ENCODE peak calls at places on chromosomes 11 and 22, in four cellular contexts. F is coronary artery, P is PC-3, J is brain microvascular endothelial cell. Y is an unnamed sample.

GRCh38 chr22:48402591-48403031 is 1425.1 kb downstream of the BRD1 start:
- DNase-seq in F (no peak), P (no peak), J (no peak), Y (no peak)

GRCh38 chr22:28799125-28799833 is 1.1 kb downstream of the XBP1 start:
- DNase-seq in F (peak; percentile 78), P (peak; percentile 53), J (peak; percentile 87), Y (peak; percentile 92)

GRCh38 chr11:110356769-110357671 is 60.6 kb upstream of the RDX start:
- DNase-seq in F (no peak), P (peak; percentile 97), J (peak; percentile 46), Y (no peak)

GRCh38 chr22:19064354-19065054 is 57.7 kb downstream of the DGCR2 start:
- DNase-seq in F (peak; percentile 65), P (no peak), J (no peak), Y (no peak)

GRCh38 chr11:62575156-62575555 is 1.5 kb upstream of the EEF1G start:
- DNase-seq in F (no peak), P (no peak), J (no peak), Y (no peak)

GRCh38 chr11:75313457-75314272 is 37.8 kb downstream of the ARRB1 start:
- DNase-seq in F (no peak), P (peak; percentile 25), J (peak; percentile 76), Y (no peak)

GRCh38 chr11:126405906-126406305 is 50.4 kb downstream of the ST3GAL4 start:
- DNase-seq in F (no peak), P (peak; percentile 90), J (no peak), Y (no peak)

GRCh38 chr22:45007946-45008852 is 1.6 kb downstream of the PHF21B start:
- DNase-seq in F (no peak), P (no peak), J (no peak), Y (no peak)

GRCh38 chr22:27799334-27800249 is 2.0 kb downstream of the MN1 start:
- DNase-seq in F (no peak), P (peak; percentile 22), J (no peak), Y (no peak)

GRCh38 chr22:39185601-39186012 is 33.1 kb upstream of the CBX7 start:
- DNase-seq in F (peak; percentile 79), P (no peak), J (no peak), Y (no peak)

GRCh38 chr11:123174196-123175183 is 20.6 kb downstream of the CLMP start:
- DNase-seq in F (no peak), P (peak; percentile 97), J (peak; percentile 78), Y (peak; percentile 95)

GRCh38 chr11:66909181-66909580 is 49.0 kb downstream of the PC start:
- DNase-seq in F (no peak), P (no peak), J (no peak), Y (no peak)

DNA sequence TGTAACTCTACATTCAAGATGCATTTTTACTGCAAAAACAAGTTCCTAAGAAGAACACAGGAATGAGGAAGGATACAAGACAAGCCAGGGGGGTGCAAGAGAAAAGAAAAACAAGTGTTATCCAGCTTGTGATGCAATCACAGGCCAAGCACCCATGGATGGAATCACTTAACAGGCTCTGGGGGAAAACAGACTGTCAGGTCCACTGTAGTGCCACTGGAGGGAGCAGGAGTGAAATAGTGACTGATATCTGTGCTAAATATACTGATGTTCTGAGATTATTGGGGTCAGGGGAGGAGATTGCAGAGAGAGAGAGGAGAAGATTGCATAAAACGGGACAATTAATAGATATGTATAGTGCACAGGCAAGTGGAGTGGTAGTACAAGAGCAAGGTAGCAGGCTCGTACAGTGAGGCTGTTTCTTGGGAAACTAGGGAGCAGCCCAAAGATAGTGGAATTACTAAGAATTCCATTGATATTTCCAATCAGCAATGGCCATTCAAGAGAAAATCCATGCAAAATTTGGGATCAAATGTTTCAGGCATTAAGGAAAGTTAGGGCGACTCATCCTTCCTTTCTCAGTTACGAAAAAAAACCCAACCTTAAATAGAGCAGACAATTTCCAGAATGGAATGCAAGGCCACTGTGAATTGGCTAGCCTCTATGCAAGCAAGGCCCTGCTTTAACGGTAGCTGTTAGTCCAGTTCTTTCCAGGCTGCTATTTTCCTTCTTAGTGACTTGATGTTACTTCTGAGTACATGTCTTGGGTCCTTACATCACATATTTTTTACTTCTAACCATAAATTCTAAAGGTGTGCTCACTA is 52.2 kb upstream of the CEP126 start:
- DNase-seq in F (no peak), P (peak; percentile 71), J (peak; percentile 84), Y (peak; percentile 48)
- TF ChIP-seq CTCF in F (peak; percentile 26), P (peak; percentile 91), J (peak; percentile 81), Y (peak; percentile 69)

DNA sequence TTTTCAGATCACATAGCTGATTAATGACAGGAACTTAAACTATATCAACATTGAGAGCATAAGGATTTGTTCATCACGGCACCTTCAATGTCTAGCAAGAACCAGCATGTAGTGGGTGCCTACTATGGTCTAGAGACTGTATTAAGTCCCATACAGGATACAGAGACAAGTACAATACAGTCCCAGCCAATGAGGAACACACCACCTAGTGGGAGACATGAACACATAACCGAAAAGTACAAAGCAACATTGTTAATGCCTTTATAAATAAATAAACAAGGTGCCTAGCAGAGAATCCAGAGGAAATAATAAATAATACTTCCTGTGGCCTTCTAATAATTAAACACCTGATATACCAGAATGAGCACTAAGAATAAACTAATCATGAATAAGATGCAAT is 87.7 kb upstream of the OPCML start:
- DNase-seq in F (no peak), P (no peak), J (no peak), Y (no peak)
- TF ChIP-seq CTCF in F (no peak), P (no peak), J (no peak), Y (no peak)

GRCh38 chr11:3049430-3050243 is 7.6 kb downstream of the CARS1 start:
- DNase-seq in F (peak; percentile 89), P (peak; percentile 86), J (peak; percentile 93), Y (peak; percentile 91)
- TF ChIP-seq CTCF in F (no peak), P (peak; percentile 39), J (peak; percentile 67), Y (peak; percentile 64)

DNA sequence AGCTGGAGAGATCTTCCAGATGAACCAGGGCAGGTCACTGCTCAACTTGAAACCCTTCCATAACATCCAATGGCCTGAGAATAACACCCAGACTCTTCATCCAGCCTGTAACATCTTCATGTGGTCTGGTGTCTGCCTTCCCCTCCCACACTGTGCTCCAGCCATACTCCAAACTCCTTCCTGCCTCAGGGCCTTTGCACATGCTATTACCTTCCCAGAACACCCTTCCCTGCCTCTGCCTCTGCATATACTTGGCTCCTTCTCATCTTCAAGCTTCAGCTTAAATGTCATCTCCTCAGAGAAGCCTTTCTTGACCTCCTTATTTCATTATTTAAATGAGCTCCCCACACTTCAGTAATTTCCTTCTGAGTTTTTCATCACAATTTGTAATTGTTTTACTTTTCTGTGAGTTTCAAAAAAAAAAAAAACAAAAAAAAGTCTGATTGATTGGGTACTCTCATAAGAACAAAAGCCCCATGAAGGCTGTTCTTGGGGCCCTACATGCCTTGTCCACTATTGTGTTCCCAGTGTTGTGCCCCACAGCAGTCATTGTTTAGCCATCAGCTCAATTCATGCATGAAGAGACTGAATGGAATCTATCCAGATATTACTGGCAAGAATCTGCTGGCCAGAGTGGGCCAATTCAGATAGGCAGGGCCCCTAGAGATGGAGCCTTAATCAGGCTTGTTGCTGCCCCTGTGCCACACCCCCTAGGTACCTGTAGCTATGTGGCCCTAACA is 22.1 kb downstream of the LMO1 start:
- DNase-seq in F (no peak), P (no peak), J (no peak), Y (no peak)
- TF ChIP-seq CTCF in F (no peak), P (no peak), J (no peak), Y (no peak)

GRCh38 chr11:59815754-59816153 is 5.2 kb upstream of the MRPL16 start:
- DNase-seq in F (no peak), P (no peak), J (no peak), Y (no peak)
- TF ChIP-seq CTCF in F (no peak), P (no peak), J (no peak), Y (no peak)

Y was measured in AG09319.